ENCODE peak calls at places on chromosomes 3 and 15, in five cellular contexts. E is body of pancreas, Y is PC-9, K is B cell, I is lung. H is an unnamed sample.

GRCh38 chr3:10017636-10018292 is 8.5 kb upstream of the FANCD2 start:
- DNase-seq in E (no peak), I (no peak), K (no peak), Y (peak; percentile 58), H (no peak)

GRCh38 chr3:151766454-151766853 is 32.7 kb downstream of the AADACL2 start:
- DNase-seq in Y (peak; percentile 42), E (no peak), K (no peak), I (no peak), H (no peak)

GRCh38 chr3:178001670-178002101 is 534.5 kb upstream of the KCNMB2 start:
- DNase-seq in E (no peak), I (no peak), Y (no peak), K (no peak), H (no peak)

GRCh38 chr3:65979731-65980130 is 59.0 kb downstream of the MAGI1 start:
- DNase-seq in I (no peak), Y (no peak), K (no peak), E (no peak), H (no peak)

GRCh38 chr15:25830844-25831443 is 32.2 kb downstream of the ATP10A start:
- DNase-seq in K (no peak), I (no peak), E (no peak), Y (no peak), H (no peak)

GRCh38 chr15:39801641-39802309 is 19.1 kb upstream of the FSIP1 start:
- DNase-seq in I (no peak), Y (no peak), K (no peak), E (peak; percentile 65), H (peak; percentile 50)

GRCh38 chr3:24680214-24680967 is 185.7 kb upstream of the THRB start:
- DNase-seq in E (peak; percentile 75), I (peak; percentile 61), Y (no peak), K (peak; percentile 41), H (peak; percentile 84)

GRCh38 chr15:72749700-72750099 is 33.9 kb downstream of the ADPGK start:
- DNase-seq in Y (no peak), E (no peak), I (no peak), K (no peak), H (no peak)

GRCh38 chr15:38259134-38259533 is 6.5 kb downstream of the SPRED1 start:
- DNase-seq in K (no peak), I (no peak), Y (no peak), E (no peak), H (no peak)

GRCh38 chr15:38263996-38264395 is 11.4 kb downstream of the SPRED1 start:
- DNase-seq in I (no peak), K (no peak), E (no peak), Y (no peak), H (no peak)

GRCh38 chr15:38257676-38258075 is 5.0 kb downstream of the SPRED1 start:
- DNase-seq in Y (no peak), E (no peak), I (no peak), K (no peak), H (no peak)

GRCh38 chr15:38255690-38256089 is 3.1 kb downstream of the SPRED1 start:
- DNase-seq in K (no peak), I (no peak), Y (no peak), E (no peak), H (no peak)

DNA sequence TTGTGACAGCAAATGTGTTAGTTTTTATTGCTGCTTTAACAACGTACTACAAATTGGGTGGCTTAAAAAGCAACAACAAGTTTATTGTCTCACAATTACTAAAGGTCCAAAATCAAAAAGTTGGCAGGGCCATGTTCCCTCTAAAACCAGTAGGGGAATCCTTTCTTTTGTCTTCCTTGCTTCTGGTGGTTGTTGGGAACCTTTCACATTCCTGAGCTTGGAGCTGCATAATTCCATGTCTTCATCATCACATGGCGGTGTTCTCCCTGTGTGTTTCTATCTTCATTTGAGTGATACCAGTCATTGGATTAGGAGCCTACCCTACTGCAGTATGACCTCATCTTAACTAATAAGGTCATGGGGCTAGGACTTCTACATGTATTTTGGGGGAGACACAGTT is 7.4 kb downstream of the SPRED1 start:
- DNase-seq in Y (no peak), K (no peak), E (no peak), I (no peak), H (no peak)
- TF ChIP-seq CTCF in Y (no peak), K (no peak), E (no peak), I (no peak), H (no peak)

DNA sequence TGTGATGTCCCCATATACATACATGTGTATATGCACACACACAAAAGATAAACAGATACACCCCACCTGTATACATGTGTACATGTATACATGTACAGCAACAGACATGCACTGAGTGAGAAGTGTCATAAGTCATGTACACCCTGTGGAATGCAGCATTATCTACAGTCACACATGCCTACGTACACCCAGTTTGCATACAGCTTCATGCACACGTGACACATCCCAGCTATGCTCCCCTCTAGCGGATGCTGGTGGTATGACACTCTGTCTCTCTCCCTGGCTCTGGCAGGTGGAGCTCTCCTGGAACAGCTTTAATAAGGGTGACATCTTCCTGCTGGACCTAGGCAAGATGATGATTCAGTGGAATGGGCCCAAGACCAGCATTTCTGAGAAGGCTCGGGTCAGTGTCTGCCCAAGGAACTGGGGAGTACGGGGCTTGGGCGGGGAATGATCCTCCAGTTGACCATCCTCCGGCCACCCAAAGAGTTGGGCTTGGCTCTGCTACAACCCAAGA is 6.3 kb downstream of the VILL start:
- DNase-seq in E (peak; percentile 88), Y (peak; percentile 70), I (peak; percentile 85), K (peak; percentile 71), H (peak; percentile 86)
- TF ChIP-seq CTCF in E (peak; percentile 87), Y (peak; percentile 92), I (peak; percentile 90), K (peak; percentile 88), H (peak; percentile 87)

GRCh38 chr3:34011171-34012101 is 213.0 kb downstream of the PDCD6IP start:
- DNase-seq in E (no peak), Y (no peak), I (no peak), K (no peak), H (no peak)
- TF ChIP-seq CTCF in E (no peak), Y (no peak), I (no peak), K (no peak), H (no peak)

DNA sequence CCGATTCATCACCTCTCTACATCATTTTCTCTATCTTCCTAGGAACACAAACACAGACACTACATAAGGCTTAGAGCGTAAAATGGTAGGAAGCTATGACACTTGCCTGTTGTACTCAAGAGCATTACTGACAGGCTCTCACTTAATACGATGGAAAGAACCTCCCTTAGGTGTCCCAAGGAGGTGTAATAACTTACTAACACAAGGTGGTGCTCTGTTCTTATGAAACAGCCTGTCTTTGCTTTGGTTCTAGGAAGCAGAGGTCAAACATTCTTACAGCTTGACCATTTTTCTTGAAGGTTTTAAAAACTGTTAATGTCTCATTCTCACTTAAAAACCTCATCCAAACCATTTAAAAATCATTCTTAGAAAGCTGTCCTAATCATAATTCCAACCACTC is 317.9 kb upstream of the AGTR1 start:
- DNase-seq in Y (no peak), K (no peak), E (no peak), I (no peak), H (peak; percentile 55)
- TF ChIP-seq CTCF in Y (peak; percentile 62), K (no peak), E (peak; percentile 81), I (peak; percentile 4), H (peak; percentile 39)